ENCODE peak calls at places on chromosomes 13 and 19, in ten cellular contexts. J, E, X, A, V, S, L, W, F and D are unnamed samples.

GRCh38 chr13:114339779-114340534 is 25.7 kb downstream of the CHAMP1 start:
- DNase-seq in F (peak; percentile 40), A (no peak), W (no peak), L (peak; percentile 66), V (peak; percentile 69), E (peak; percentile 40), S (peak; percentile 59), X (peak; percentile 5), J (peak; percentile 57), D (peak; percentile 59)

GRCh38 chr13:114043421-114044053 is 69.7 kb upstream of the C13orf46 start:
- DNase-seq in X (no peak), V (peak; percentile 86), S (peak; percentile 91), J (peak; percentile 100), L (peak; percentile 56), W (peak; percentile 93), F (no peak), A (peak; percentile 81), E (no peak), D (peak; percentile 85)

GRCh38 chr13:21061077-21061945 is at the start of gene LATS2:
- DNase-seq in L (peak; percentile 97), E (peak; percentile 40), F (peak; percentile 42), A (peak; percentile 97), W (peak; percentile 99), V (peak; percentile 41), J (peak; percentile 95), S (peak; percentile 89), X (peak; percentile 46), D (peak; percentile 97)

GRCh38 chr19:44904426-44904994 is 1.1 kb upstream of the APOE start:
- DNase-seq in E (no peak), L (no peak), A (no peak), X (no peak), W (no peak), V (peak; percentile 20), S (peak; percentile 35), J (peak; percentile 54), F (no peak), D (no peak)

GRCh38 chr13:77533875-77534788 is 1.4 kb upstream of the SCEL start:
- DNase-seq in A (no peak), X (no peak), L (no peak), W (no peak), V (no peak), E (no peak), J (no peak), F (no peak), S (peak; percentile 30), D (no peak)

GRCh38 chr13:21435710-21436151 is 23.4 kb downstream of the ZDHHC20 start:
- DNase-seq in F (no peak), X (peak; percentile 27), V (peak; percentile 9), A (peak; percentile 38), J (peak; percentile 87), E (peak; percentile 5), L (peak; percentile 70), S (peak; percentile 58), W (no peak), D (peak; percentile 72)

GRCh38 chr13:95181586-95181985 is 119.7 kb downstream of the ABCC4 start:
- DNase-seq in J (no peak), E (no peak), W (no peak), L (no peak), X (no peak), S (no peak), A (no peak), V (no peak), F (no peak), D (no peak)

GRCh38 chr13:110323172-110323851 is 16.2 kb downstream of the COL4A2 start:
- DNase-seq in X (no peak), S (peak; percentile 61), F (no peak), L (no peak), J (peak; percentile 83), W (peak; percentile 63), V (no peak), E (no peak), A (no peak), D (peak; percentile 71)

GRCh38 chr13:87274209-87274819 is 396.9 kb upstream of the SLITRK5 start:
- DNase-seq in A (no peak), J (peak; percentile 50), W (no peak), L (peak; percentile 42), X (no peak), E (no peak), F (no peak), S (peak; percentile 42), V (peak; percentile 76), D (peak; percentile 80)

GRCh38 chr13:111247552-111247951 is 72.9 kb upstream of the TEX29 start:
- DNase-seq in L (peak; percentile 76), S (no peak), J (no peak), W (no peak), X (no peak), V (no peak), F (no peak), A (no peak), E (no peak), D (peak; percentile 94)